ENCODE peak calls at places on chromosomes 1 and 21, in seven cellular contexts. C, U, K, P, M, N and Q are unnamed samples.

GRCh38 chr1:99537886-99538617 is 107.9 kb upstream of the PALMD start:
- DNase-seq in P (no peak), N (no peak), M (no peak), U (no peak), C (no peak), K (no peak), Q (no peak)

GRCh38 chr21:16195476-16195875 is 465.7 kb downstream of the USP25 start:
- DNase-seq in P (no peak), M (no peak), U (no peak), C (no peak), N (no peak), K (no peak), Q (peak; percentile 50)

GRCh38 chr21:27423906-27424595 is 457.2 kb upstream of the ADAMTS5 start:
- DNase-seq in M (no peak), U (no peak), C (no peak), N (no peak), K (peak; percentile 10), P (no peak), Q (no peak)

GRCh38 chr21:28150778-28151177 is 841.9 kb downstream of the LTN1 start:
- DNase-seq in P (no peak), C (no peak), U (no peak), K (no peak), M (no peak), N (no peak), Q (no peak)

GRCh38 chr21:41317458-41317857 is 857 bp downstream of the FAM3B start:
- DNase-seq in U (no peak), K (no peak), N (peak; percentile 59), M (no peak), P (no peak), C (no peak), Q (no peak)

GRCh38 chr1:111956155-111956817 is 33.2 kb downstream of the KCND3 start:
- DNase-seq in U (no peak), M (no peak), C (no peak), N (no peak), P (no peak), K (no peak), Q (peak; percentile 55)

GRCh38 chr1:202952818-202953217 is 5.3 kb downstream of the ADIPOR1 start:
- DNase-seq in U (no peak), N (no peak), P (no peak), K (no peak), M (no peak), C (no peak), Q (peak; percentile 50)

GRCh38 chr1:85134583-85135455 is 66.0 kb downstream of the SYDE2 start:
- DNase-seq in M (no peak), C (no peak), N (peak; percentile 61), P (no peak), K (peak; percentile 10), U (no peak), Q (no peak)

GRCh38 chr1:2198571-2198970 is 4.0 kb upstream of the FAAP20 start:
- DNase-seq in M (no peak), P (no peak), C (no peak), K (no peak), U (no peak), N (no peak), Q (no peak)

GRCh38 chr1:9331558-9332346 is 39.1 kb downstream of the SPSB1 start:
- DNase-seq in M (no peak), U (no peak), C (no peak), N (peak; percentile 32), K (no peak), P (no peak), Q (no peak)

GRCh38 chr1:178174539-178174938 is 80.6 kb downstream of the RASAL2 start:
- DNase-seq in K (no peak), N (no peak), P (no peak), C (no peak), M (no peak), U (no peak), Q (no peak)

GRCh38 chr21:34812510-34813265 is 143.9 kb downstream of the CLIC6 start:
- DNase-seq in M (no peak), P (no peak), U (no peak), K (peak; percentile 56), N (peak; percentile 67), C (no peak), Q (no peak)

GRCh38 chr1:153526132-153526543 is 9.7 kb downstream of the S100A6 start:
- DNase-seq in U (no peak), N (peak; percentile 93), C (no peak), P (no peak), K (no peak), M (no peak), Q (no peak)

GRCh38 chr1:44281987-44282703 is 68.9 kb downstream of the DMAP1 start:
- DNase-seq in C (no peak), K (no peak), N (no peak), M (no peak), P (no peak), U (no peak), Q (no peak)

GRCh38 chr1:87151500-87152421 is 176.9 kb upstream of the LMO4 start:
- DNase-seq in U (peak; percentile 60), K (peak; percentile 65), C (no peak), P (no peak), M (no peak), N (peak; percentile 59), Q (no peak)

GRCh38 chr1:94729287-94729686 is 90.9 kb upstream of the SLC44A3 start:
- DNase-seq in P (no peak), C (no peak), M (no peak), N (no peak), U (no peak), K (peak; percentile 21), Q (no peak)

GRCh38 chr1:223209293-223209898 is 66.3 kb upstream of the TLR5 start:
- DNase-seq in M (no peak), N (no peak), K (no peak), U (no peak), P (no peak), C (no peak), Q (no peak)

GRCh38 chr1:35594005-35594760 is 21.1 kb downstream of the TFAP2E start:
- DNase-seq in N (no peak), K (no peak), U (no peak), C (no peak), P (no peak), M (no peak), Q (no peak)

GRCh38 chr1:13774121-13774520 is 74.1 kb downstream of the PRDM2 start:
- DNase-seq in P (no peak), M (no peak), N (no peak), C (no peak), K (no peak), U (no peak), Q (no peak)

GRCh38 chr1:31708324-31708723 is 4.5 kb upstream of the COL16A1 start:
- DNase-seq in M (no peak), C (no peak), K (no peak), P (no peak), N (peak; percentile 33), U (no peak), Q (no peak)

GRCh38 chr1:98523256-98523655 is 138.3 kb upstream of the SNX7 start:
- DNase-seq in C (no peak), U (no peak), M (no peak), K (no peak), P (no peak), N (no peak), Q (no peak)

GRCh38 chr1:160453443-160453842 is 53.1 kb downstream of the VANGL2 start:
- DNase-seq in C (no peak), N (no peak), M (no peak), K (no peak), P (no peak), U (no peak), Q (no peak)

GRCh38 chr1:38867208-38867607 is 5.9 kb downstream of the MYCBP start:
- DNase-seq in U (no peak), K (no peak), M (no peak), C (no peak), N (no peak), P (no peak), Q (no peak)

GRCh38 chr1:117794073-117794472 is 135.3 kb downstream of the GDAP2 start:
- DNase-seq in P (no peak), K (no peak), N (no peak), C (no peak), U (no peak), M (no peak), Q (no peak)

GRCh38 chr1:22111620-22112019 is 31.3 kb downstream of the WNT4 start:
- DNase-seq in C (no peak), M (no peak), U (no peak), K (no peak), P (no peak), N (no peak), Q (no peak)

GRCh38 chr1:11648039-11648438 is 6.2 kb downstream of the FBXO2 start:
- DNase-seq in K (no peak), C (no peak), N (no peak), P (no peak), U (no peak), M (no peak), Q (peak; percentile 98)

GRCh38 chr1:172603816-172604215 is 55.1 kb upstream of the FASLG start:
- DNase-seq in U (no peak), P (no peak), K (no peak), N (no peak), M (no peak), C (no peak), Q (no peak)

GRCh38 chr21:44950351-44950750 is 10.5 kb downstream of the SLX9 start:
- DNase-seq in C (peak; percentile 19), P (no peak), N (no peak), U (no peak), K (no peak), M (no peak), Q (no peak)

GRCh38 chr1:30616759-30617158 is 106.6 kb downstream of the MATN1 start:
- DNase-seq in M (no peak), C (no peak), U (no peak), P (no peak), K (no peak), N (no peak), Q (no peak)

GRCh38 chr1:164651378-164651951 is 92.5 kb downstream of the PBX1 start:
- DNase-seq in K (peak; percentile 7), C (no peak), N (peak; percentile 50), U (no peak), M (no peak), P (no peak), Q (no peak)

GRCh38 chr21:38834725-38835124 is 29.0 kb downstream of the ETS2 start:
- DNase-seq in N (peak; percentile 75), U (no peak), C (no peak), P (no peak), M (no peak), K (no peak), Q (no peak)

GRCh38 chr1:72366473-72366872 is 84.1 kb upstream of the NEGR1 start:
- DNase-seq in C (no peak), U (no peak), K (no peak), M (no peak), N (peak; percentile 87), P (no peak), Q (no peak)

GRCh38 chr1:182927693-182928433 is 25.1 kb downstream of the SHCBP1L start:
- DNase-seq in P (no peak), C (no peak), N (no peak), K (no peak), U (no peak), M (no peak), Q (no peak)

GRCh38 chr1:27528701-27529637 is 39.0 kb upstream of the WASF2 start:
- DNase-seq in C (no peak), M (no peak), P (no peak), N (peak; percentile 83), K (no peak), U (no peak), Q (peak; percentile 70)

GRCh38 chr1:58841455-58841854 is 57.6 kb upstream of the JUN start:
- DNase-seq in P (no peak), N (no peak), K (no peak), C (no peak), M (no peak), U (peak; percentile 22), Q (no peak)